ENCODE peak calls at places on chromosomes 6 and 20, in six cellular contexts. G is mucosa of descending colon, B is AG09309, F is glutamatergic neuron, E is Panc1, O is AG10803. W is an unnamed sample.

GRCh38 chr20:63009988-63010769 is 3.4 kb upstream of the BHLHE23 start:
- DNase-seq in B (no peak), G (peak), E (no peak), O (no peak), F (peak), W (no peak)

GRCh38 chr20:59731371-59731770 is 127.0 kb downstream of the PHACTR3 start:
- DNase-seq in F (no peak), G (no peak), B (no peak), O (no peak), E (no peak), W (no peak)

GRCh38 chr6:39330476-39330875 is 8.0 kb upstream of the KCNK16 start:
- DNase-seq in E (no peak), B (no peak), G (no peak), O (no peak), F (no peak), W (no peak)

GRCh38 chr6:44235891-44236516 is 10.9 kb upstream of the HSP90AB1 start:
- DNase-seq in G (no peak), F (no peak), B (no peak), O (no peak), E (no peak), W (no peak)

GRCh38 chr6:2812695-2813094 is 29.0 kb downstream of the SERPINB1 start:
- DNase-seq in O (no peak), F (no peak), B (no peak), G (no peak), E (no peak), W (no peak)

GRCh38 chr20:1955289-1955688 is 38.6 kb downstream of the PDYN start:
- DNase-seq in F (no peak), B (no peak), G (no peak), E (no peak), O (no peak), W (no peak)

GRCh38 chr6:32700391-32701040 is 34.1 kb upstream of the HLA-DQB1 start:
- DNase-seq in O (peak), G (peak), F (peak), B (peak), E (peak), W (peak)

GRCh38 chr6:125274935-125275334 is 26.8 kb downstream of the HDDC2 start:
- DNase-seq in B (no peak), O (no peak), F (no peak), G (no peak), E (no peak), W (no peak)

GRCh38 chr6:159039885-159040258 is 4.9 kb downstream of the TAGAP start:
- DNase-seq in F (no peak), B (no peak), O (no peak), G (no peak), E (no peak), W (no peak)

GRCh38 chr20:18304618-18305017 is 16.3 kb downstream of the ZNF133 start:
- DNase-seq in O (no peak), F (no peak), B (no peak), G (no peak), E (no peak), W (no peak)
- TF ChIP-seq CTCF in O (peak), F (peak), B (peak), G (no peak), E (peak), W (peak)

DNA sequence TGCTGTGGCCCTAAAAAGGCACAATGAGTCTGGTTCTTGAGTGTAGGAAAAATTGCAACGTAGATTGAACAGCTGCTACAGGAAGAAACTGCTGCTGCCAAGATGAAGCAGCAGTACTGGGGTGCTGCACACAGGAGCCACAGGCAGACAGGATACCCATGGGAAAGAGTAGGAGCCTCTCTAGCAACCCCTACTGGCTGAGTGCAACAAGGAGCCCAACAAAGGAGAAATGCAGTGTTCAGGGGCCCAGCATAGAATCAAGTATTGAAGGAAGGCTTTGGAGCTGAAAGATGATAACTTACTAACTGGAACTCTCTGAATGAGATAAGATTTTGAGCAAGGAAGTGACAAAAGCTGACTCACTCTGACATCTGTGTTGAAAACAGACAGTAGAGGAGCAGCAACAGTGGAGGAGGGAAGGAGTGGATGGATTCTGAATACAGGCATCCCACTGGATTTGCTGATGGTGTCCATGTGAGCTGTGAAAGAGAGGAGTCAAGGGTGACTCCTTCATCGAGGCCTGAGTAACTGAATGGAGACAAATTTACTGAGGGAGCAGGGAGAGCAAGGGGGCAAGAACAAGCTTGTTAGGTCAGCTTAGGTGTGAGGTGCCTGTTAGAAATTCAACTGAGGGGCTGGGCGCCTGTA is 534.7 kb upstream of the JARID2 start:
- DNase-seq in O (peak), B (peak), G (peak), F (no peak), E (no peak), W (peak)
- TF ChIP-seq CTCF in O (peak), B (peak), G (no peak), F (no peak), E (peak), W (peak)

GRCh38 chr20:49484180-49485140 is 2.0 kb upstream of the KCNB1 start:
- DNase-seq in F (peak), B (peak), G (peak), O (peak), E (no peak), W (peak)

GRCh38 chr20:49482621-49483017 is at the start of gene KCNB1:
- DNase-seq in G (peak), F (peak), E (no peak), O (peak), B (no peak), W (no peak)

GRCh38 chr20:49483706-49484101 is 1.2 kb upstream of the KCNB1 start:
- DNase-seq in B (no peak), E (no peak), F (peak), O (no peak), G (no peak), W (peak)

GRCh38 chr20:49482173-49482572 is 295 bp downstream of the KCNB1 start:
- DNase-seq in O (no peak), G (no peak), F (no peak), B (no peak), E (no peak), W (no peak)

DNA sequence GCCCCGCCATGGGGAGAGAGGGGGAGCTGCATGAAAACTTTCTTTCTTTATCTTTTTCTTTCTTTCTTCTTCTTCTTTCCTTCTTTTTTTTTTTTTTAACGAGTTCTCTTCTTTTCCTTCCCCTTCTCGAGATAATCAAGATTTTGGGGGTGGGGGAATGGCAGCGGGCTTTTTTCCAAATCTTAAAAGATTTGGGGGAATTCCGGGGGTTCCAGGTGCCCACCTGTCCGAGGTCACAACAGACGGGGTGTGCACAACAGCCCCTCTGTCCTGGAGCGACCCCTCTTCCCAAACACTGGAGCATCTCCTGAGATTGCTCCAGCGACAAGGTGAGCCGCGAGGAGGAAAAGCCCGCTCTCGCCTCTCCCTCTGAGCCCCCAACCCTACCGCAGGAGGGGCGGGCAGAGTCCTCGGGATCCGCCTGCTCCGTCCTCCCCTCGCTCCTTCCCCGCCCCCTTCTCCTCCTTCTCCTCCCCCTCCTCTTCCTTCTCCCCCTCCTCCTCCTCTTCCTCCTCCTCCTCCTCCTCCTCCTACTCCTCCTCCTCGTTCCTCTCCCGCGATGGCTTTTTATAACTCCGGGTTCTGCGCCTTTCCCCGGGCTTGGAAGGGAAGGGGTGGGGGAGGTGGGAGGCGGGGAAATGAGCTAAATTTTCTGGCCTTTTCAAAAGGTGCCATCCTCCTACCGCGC is 694 bp upstream of the KCNB1 start:
- DNase-seq in G (no peak), F (peak), O (no peak), E (no peak), B (no peak), W (no peak)
- TF ChIP-seq CTCF in G (no peak), F (no peak), O (no peak), E (no peak), B (no peak), W (no peak)

DNA sequence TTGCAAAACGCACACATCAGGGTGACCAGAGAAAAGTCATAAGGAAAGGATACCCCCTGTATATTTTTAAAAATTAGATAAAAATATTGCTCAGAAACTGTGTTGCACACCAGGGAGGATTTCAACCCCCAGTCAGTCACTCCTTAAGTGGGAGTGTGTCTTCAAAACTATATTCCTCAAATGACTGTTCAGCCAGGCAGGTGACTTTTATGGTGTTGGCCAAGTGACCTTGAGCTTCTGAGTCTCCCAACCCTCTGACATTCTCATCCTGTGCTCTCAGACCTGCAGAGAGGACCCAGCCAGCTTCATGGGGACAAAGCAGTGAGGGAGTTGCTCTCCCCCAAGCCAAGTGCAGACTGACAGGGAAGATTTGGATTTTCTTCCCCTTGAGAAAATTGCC is 311.9 kb upstream of the JARID2 start:
- DNase-seq in B (no peak), E (no peak), O (no peak), G (no peak), F (no peak), W (no peak)
- TF ChIP-seq CTCF in B (no peak), E (no peak), O (no peak), G (no peak), F (no peak), W (no peak)

DNA sequence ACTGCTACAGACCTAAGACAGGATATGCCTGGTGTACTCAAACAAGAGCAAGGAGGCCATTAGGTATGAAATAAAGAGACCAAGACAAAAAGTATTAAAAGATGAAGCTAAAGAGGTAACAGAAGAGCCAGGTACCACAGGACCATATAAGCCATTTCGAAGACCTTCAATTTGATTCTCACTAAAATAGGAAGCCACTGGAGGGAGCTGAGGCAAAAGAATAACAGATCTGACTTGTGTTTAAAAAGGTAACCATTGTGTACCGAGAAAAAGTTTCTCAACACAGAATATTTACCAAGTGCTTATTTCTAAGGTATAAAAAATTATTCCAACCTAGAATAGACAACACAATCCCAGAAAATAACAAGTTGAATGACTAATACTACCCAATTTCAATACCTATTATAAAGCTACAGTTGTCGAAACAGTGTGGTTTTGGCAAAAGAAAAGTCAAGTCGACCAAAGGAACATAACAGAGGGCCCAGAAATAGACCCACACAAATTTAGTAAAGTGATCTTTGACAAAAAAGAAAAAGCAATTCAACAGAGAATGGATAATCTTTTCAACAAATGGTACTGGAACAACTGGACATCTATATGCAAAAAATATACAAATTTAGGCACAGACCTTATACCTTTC is 125.3 kb upstream of the DST start:
- DNase-seq in F (no peak), B (no peak), O (no peak), E (no peak), G (no peak), W (no peak)
- TF ChIP-seq CTCF in F (no peak), B (no peak), O (peak), E (peak), G (no peak), W (no peak)

GRCh38 chr6:114081730-114082129 is 110.8 kb upstream of the HDAC2 start:
- DNase-seq in F (no peak), E (no peak), B (no peak), G (no peak), O (no peak), W (no peak)

GRCh38 chr6:114085206-114085605 is 114.3 kb upstream of the HDAC2 start:
- DNase-seq in E (no peak), G (no peak), F (no peak), B (peak), O (peak), W (no peak)

GRCh38 chr6:114083251-114083650 is 112.3 kb upstream of the HDAC2 start:
- DNase-seq in E (no peak), B (no peak), F (no peak), O (no peak), G (no peak), W (no peak)

GRCh38 chr6:114087496-114087895 is 116.5 kb upstream of the HDAC2 start:
- DNase-seq in O (no peak), B (no peak), G (no peak), E (no peak), F (no peak), W (no peak)

GRCh38 chr6:114084327-114084890 is 113.5 kb upstream of the HDAC2 start:
- DNase-seq in F (no peak), G (no peak), E (no peak), O (peak), B (no peak), W (no peak)
- TF ChIP-seq CTCF in F (no peak), G (no peak), E (no peak), O (no peak), B (no peak), W (no peak)

GRCh38 chr20:38315290-38315966 is 11.5 kb downstream of the BPI start:
- DNase-seq in G (no peak), B (no peak), F (no peak), O (peak), E (no peak), W (peak)
- TF ChIP-seq CTCF in G (no peak), B (peak), F (no peak), O (no peak), E (no peak), W (peak)

GRCh38 chr20:45685896-45686295 is 15.9 kb upstream of the WFDC11 start:
- DNase-seq in O (no peak), G (peak), B (no peak), E (no peak), F (peak), W (no peak)
- TF ChIP-seq CTCF in O (peak), G (no peak), B (peak), E (peak), F (no peak), W (no peak)

DNA sequence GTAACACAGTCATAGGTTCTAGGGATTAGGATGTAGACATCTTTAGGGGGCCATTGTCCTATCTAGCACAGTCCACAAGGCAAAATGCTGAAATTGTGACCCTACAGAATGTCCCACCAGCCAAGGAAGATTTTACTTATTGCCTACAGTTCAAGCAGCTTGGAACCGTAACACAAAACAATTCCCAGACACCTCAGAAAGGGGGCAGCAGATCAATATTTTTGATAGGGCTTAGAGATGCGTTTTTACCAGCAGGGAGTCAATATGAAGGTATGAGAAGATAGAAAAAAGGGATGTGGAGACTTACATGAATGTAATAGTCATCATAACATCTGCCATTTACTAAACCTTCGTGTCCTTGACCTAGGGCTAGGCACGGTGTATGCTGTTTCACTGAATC is 81.0 kb downstream of the TMEM170B start:
- DNase-seq in O (no peak), G (no peak), E (no peak), F (no peak), B (no peak), W (no peak)
- TF ChIP-seq CTCF in O (peak), G (no peak), E (peak), F (peak), B (peak), W (peak)

GRCh38 chr6:158039571-158040050 is 57.9 kb downstream of the SYNJ2 start:
- DNase-seq in O (no peak), F (no peak), G (no peak), E (no peak), B (no peak), W (no peak)
- TF ChIP-seq CTCF in O (no peak), F (no peak), G (no peak), E (no peak), B (no peak), W (no peak)

W was measured in BE2C.